ENCODE peak calls at places on chromosome 19, in nine cellular contexts. One of them, this sample, is unnamed.

GRCh38 chr19:11404588-11405258 is 14.4 kb downstream of the RGL3 start:
- DNase-seq in nephron progenitor cell: no peak
- DNase-seq in activated B cell treated with CpG ODN at 0.5 μM for 24 hours: no peak
- DNase-seq in Calu3: no peak
- DNase-seq in IMR-90: no peak
- DNase-seq in psoas muscle: no peak
- DNase-seq in mucosa of descending colon: no peak
- DNase-seq in body of pancreas: no peak
- DNase-seq in neural crest cell: no peak
- DNase-seq in this sample: no peak

GRCh38 chr19:7455600-7456296 is 33.1 kb downstream of the PEX11G start:
- DNase-seq in IMR-90: no peak
- DNase-seq in activated B cell treated with CpG ODN at 0.5 μM for 24 hours: no peak
- DNase-seq in Calu3: no peak
- DNase-seq in nephron progenitor cell: no peak
- DNase-seq in neural crest cell: no peak
- DNase-seq in body of pancreas: no peak
- DNase-seq in mucosa of descending colon: no peak
- DNase-seq in psoas muscle: no peak
- DNase-seq in this sample: no peak

GRCh38 chr19:45574526-45574925 is 10.1 kb downstream of the OPA3 start:
- DNase-seq in IMR-90: no peak
- DNase-seq in neural crest cell: no peak
- DNase-seq in nephron progenitor cell: no peak
- DNase-seq in psoas muscle: no peak
- DNase-seq in Calu3: no peak
- DNase-seq in mucosa of descending colon: no peak
- DNase-seq in activated B cell treated with CpG ODN at 0.5 μM for 24 hours: no peak
- DNase-seq in body of pancreas: no peak
- DNase-seq in this sample: no peak

GRCh38 chr19:30441011-30441410 is 68.8 kb downstream of the ZNF536 start:
- DNase-seq in body of pancreas: no peak
- DNase-seq in IMR-90: no peak
- DNase-seq in mucosa of descending colon: no peak
- DNase-seq in psoas muscle: no peak
- DNase-seq in activated B cell treated with CpG ODN at 0.5 μM for 24 hours: no peak
- DNase-seq in Calu3: no peak
- DNase-seq in nephron progenitor cell: no peak
- DNase-seq in neural crest cell: no peak
- DNase-seq in this sample: no peak

GRCh38 chr19:49907745-49908446 is 11.2 kb upstream of the IL4I1 start:
- DNase-seq in neural crest cell: no peak
- DNase-seq in mucosa of descending colon: no peak
- DNase-seq in nephron progenitor cell: no peak
- DNase-seq in psoas muscle: no peak
- DNase-seq in Calu3: no peak
- DNase-seq in activated B cell treated with CpG ODN at 0.5 μM for 24 hours: no peak
- DNase-seq in body of pancreas: no peak
- DNase-seq in IMR-90: no peak
- DNase-seq in this sample: no peak

GRCh38 chr19:40690699-40691420 is 409 bp upstream of the NUMBL start:
- DNase-seq in psoas muscle: peak
- DNase-seq in body of pancreas: peak
- DNase-seq in IMR-90: peak
- DNase-seq in Calu3: peak
- DNase-seq in neural crest cell: peak
- DNase-seq in nephron progenitor cell: peak
- DNase-seq in mucosa of descending colon: peak
- DNase-seq in activated B cell treated with CpG ODN at 0.5 μM for 24 hours: peak
- DNase-seq in this sample: peak

GRCh38 chr19:16136185-16137067 is 7.1 kb upstream of the HSH2D start:
- DNase-seq in IMR-90: no peak
- DNase-seq in activated B cell treated with CpG ODN at 0.5 μM for 24 hours: no peak
- DNase-seq in body of pancreas: peak
- DNase-seq in psoas muscle: no peak
- DNase-seq in Calu3: no peak
- DNase-seq in neural crest cell: no peak
- DNase-seq in mucosa of descending colon: no peak
- DNase-seq in nephron progenitor cell: no peak
- DNase-seq in this sample: no peak

GRCh38 chr19:40811478-40812341 is 12.7 kb downstream of the EGLN2 start:
- DNase-seq in psoas muscle: no peak
- DNase-seq in activated B cell treated with CpG ODN at 0.5 μM for 24 hours: no peak
- DNase-seq in mucosa of descending colon: peak
- DNase-seq in neural crest cell: no peak
- DNase-seq in IMR-90: no peak
- DNase-seq in body of pancreas: no peak
- DNase-seq in nephron progenitor cell: peak
- DNase-seq in Calu3: no peak
- DNase-seq in this sample: no peak

GRCh38 chr19:32322541-32322940 is 22.9 kb upstream of the ZNF507 start:
- DNase-seq in IMR-90: no peak
- DNase-seq in Calu3: no peak
- DNase-seq in neural crest cell: no peak
- DNase-seq in activated B cell treated with CpG ODN at 0.5 μM for 24 hours: no peak
- DNase-seq in psoas muscle: no peak
- DNase-seq in body of pancreas: no peak
- DNase-seq in mucosa of descending colon: no peak
- DNase-seq in nephron progenitor cell: no peak
- DNase-seq in this sample: no peak

GRCh38 chr19:32767951-32768679 is 48.5 kb downstream of the TDRD12 start:
- DNase-seq in activated B cell treated with CpG ODN at 0.5 μM for 24 hours: no peak
- DNase-seq in IMR-90: no peak
- DNase-seq in psoas muscle: no peak
- DNase-seq in nephron progenitor cell: no peak
- DNase-seq in Calu3: no peak
- DNase-seq in mucosa of descending colon: no peak
- DNase-seq in neural crest cell: no peak
- DNase-seq in body of pancreas: no peak
- DNase-seq in this sample: no peak

GRCh38 chr19:46601318-46602224 is at the start of gene CALM3:
- DNase-seq in Calu3: no peak
- DNase-seq in psoas muscle: no peak
- DNase-seq in nephron progenitor cell: peak
- DNase-seq in IMR-90: no peak
- DNase-seq in mucosa of descending colon: no peak
- DNase-seq in neural crest cell: no peak
- DNase-seq in activated B cell treated with CpG ODN at 0.5 μM for 24 hours: no peak
- DNase-seq in body of pancreas: no peak
- DNase-seq in this sample: no peak

GRCh38 chr19:36093687-36094086 is 17.3 kb upstream of the OVOL3 start:
- DNase-seq in nephron progenitor cell: no peak
- DNase-seq in neural crest cell: no peak
- DNase-seq in mucosa of descending colon: no peak
- DNase-seq in Calu3: no peak
- DNase-seq in IMR-90: no peak
- DNase-seq in psoas muscle: no peak
- DNase-seq in body of pancreas: no peak
- DNase-seq in activated B cell treated with CpG ODN at 0.5 μM for 24 hours: no peak
- DNase-seq in this sample: no peak

GRCh38 chr19:10899171-10899653 is 27.9 kb downstream of the CARM1 start:
- DNase-seq in mucosa of descending colon: peak
- DNase-seq in nephron progenitor cell: no peak
- DNase-seq in psoas muscle: peak
- DNase-seq in Calu3: peak
- DNase-seq in neural crest cell: no peak
- DNase-seq in body of pancreas: peak
- DNase-seq in IMR-90: no peak
- DNase-seq in activated B cell treated with CpG ODN at 0.5 μM for 24 hours: no peak
- DNase-seq in this sample: no peak

GRCh38 chr19:52307275-52307674 is 10.3 kb downstream of the ZNF480 start:
- DNase-seq in psoas muscle: no peak
- DNase-seq in mucosa of descending colon: peak
- DNase-seq in neural crest cell: no peak
- DNase-seq in IMR-90: peak
- DNase-seq in nephron progenitor cell: peak
- DNase-seq in body of pancreas: no peak
- DNase-seq in activated B cell treated with CpG ODN at 0.5 μM for 24 hours: no peak
- DNase-seq in Calu3: no peak
- DNase-seq in this sample: no peak

GRCh38 chr19:58498316-58499020 is 13.3 kb downstream of the SLC27A5 start:
- DNase-seq in activated B cell treated with CpG ODN at 0.5 μM for 24 hours: no peak
- DNase-seq in body of pancreas: no peak
- DNase-seq in mucosa of descending colon: peak
- DNase-seq in psoas muscle: no peak
- DNase-seq in Calu3: no peak
- DNase-seq in nephron progenitor cell: no peak
- DNase-seq in neural crest cell: no peak
- DNase-seq in IMR-90: no peak
- DNase-seq in this sample: no peak

GRCh38 chr19:10118960-10119359 is 739 bp downstream of the EIF3G start:
- DNase-seq in activated B cell treated with CpG ODN at 0.5 μM for 24 hours: no peak
- DNase-seq in Calu3: no peak
- DNase-seq in body of pancreas: no peak
- DNase-seq in IMR-90: no peak
- DNase-seq in mucosa of descending colon: no peak
- DNase-seq in nephron progenitor cell: no peak
- DNase-seq in psoas muscle: no peak
- DNase-seq in neural crest cell: no peak
- DNase-seq in this sample: no peak

GRCh38 chr19:50292216-50292827 is 36.9 kb downstream of the KCNC3 start:
- DNase-seq in neural crest cell: no peak
- DNase-seq in Calu3: no peak
- DNase-seq in body of pancreas: no peak
- DNase-seq in nephron progenitor cell: no peak
- DNase-seq in activated B cell treated with CpG ODN at 0.5 μM for 24 hours: no peak
- DNase-seq in mucosa of descending colon: no peak
- DNase-seq in IMR-90: no peak
- DNase-seq in psoas muscle: no peak
- DNase-seq in this sample: no peak

GRCh38 chr19:50046649-50047503 is 21.1 kb downstream of the ZNF473 start:
- DNase-seq in psoas muscle: peak
- DNase-seq in Calu3: no peak
- DNase-seq in body of pancreas: peak
- DNase-seq in mucosa of descending colon: peak
- DNase-seq in IMR-90: peak
- DNase-seq in neural crest cell: peak
- DNase-seq in activated B cell treated with CpG ODN at 0.5 μM for 24 hours: no peak
- DNase-seq in nephron progenitor cell: peak
- DNase-seq in this sample: no peak

GRCh38 chr19:22625266-22626035 is 8.7 kb upstream of the ZNF492 start:
- DNase-seq in IMR-90: no peak
- DNase-seq in neural crest cell: no peak
- DNase-seq in activated B cell treated with CpG ODN at 0.5 μM for 24 hours: no peak
- DNase-seq in body of pancreas: no peak
- DNase-seq in psoas muscle: no peak
- DNase-seq in Calu3: no peak
- DNase-seq in mucosa of descending colon: no peak
- DNase-seq in nephron progenitor cell: no peak
- DNase-seq in this sample: no peak

GRCh38 chr19:47651691-47652090 is 42.8 kb downstream of the BICRA start:
- DNase-seq in nephron progenitor cell: no peak
- DNase-seq in activated B cell treated with CpG ODN at 0.5 μM for 24 hours: no peak
- DNase-seq in mucosa of descending colon: no peak
- DNase-seq in IMR-90: no peak
- DNase-seq in neural crest cell: no peak
- DNase-seq in body of pancreas: no peak
- DNase-seq in psoas muscle: no peak
- DNase-seq in Calu3: no peak
- DNase-seq in this sample: no peak
- TF ChIP-seq CTCF in nephron progenitor cell: no peak
- TF ChIP-seq CTCF in activated B cell treated with CpG ODN at 0.5 μM for 24 hours: no peak
- TF ChIP-seq CTCF in mucosa of descending colon: no peak
- TF ChIP-seq CTCF in IMR-90: no peak
- TF ChIP-seq CTCF in neural crest cell: no peak
- TF ChIP-seq CTCF in body of pancreas: no peak
- TF ChIP-seq CTCF in psoas muscle: no peak
- TF ChIP-seq CTCF in Calu3: no peak
- TF ChIP-seq CTCF in this sample: no peak

GRCh38 chr19:14405380-14405757 is 13.8 kb downstream of the DDX39A start:
- DNase-seq in activated B cell treated with CpG ODN at 0.5 μM for 24 hours: no peak
- DNase-seq in IMR-90: no peak
- DNase-seq in nephron progenitor cell: no peak
- DNase-seq in mucosa of descending colon: no peak
- DNase-seq in psoas muscle: no peak
- DNase-seq in neural crest cell: no peak
- DNase-seq in Calu3: no peak
- DNase-seq in body of pancreas: no peak
- DNase-seq in this sample: no peak
- TF ChIP-seq CTCF in activated B cell treated with CpG ODN at 0.5 μM for 24 hours: no peak
- TF ChIP-seq CTCF in IMR-90: no peak
- TF ChIP-seq CTCF in nephron progenitor cell: no peak
- TF ChIP-seq CTCF in mucosa of descending colon: no peak
- TF ChIP-seq CTCF in psoas muscle: no peak
- TF ChIP-seq CTCF in neural crest cell: no peak
- TF ChIP-seq CTCF in Calu3: no peak
- TF ChIP-seq CTCF in body of pancreas: no peak
- TF ChIP-seq CTCF in this sample: no peak

GRCh38 chr19:12774588-12775555 is at the start of gene HOOK2:
- DNase-seq in mucosa of descending colon: peak
- DNase-seq in neural crest cell: no peak
- DNase-seq in body of pancreas: peak
- DNase-seq in nephron progenitor cell: no peak
- DNase-seq in IMR-90: no peak
- DNase-seq in Calu3: peak
- DNase-seq in activated B cell treated with CpG ODN at 0.5 μM for 24 hours: no peak
- DNase-seq in psoas muscle: no peak
- DNase-seq in this sample: no peak

GRCh38 chr19:12777217-12778019 is 2.1 kb upstream of the HOOK2 start:
- DNase-seq in activated B cell treated with CpG ODN at 0.5 μM for 24 hours: peak
- DNase-seq in nephron progenitor cell: peak
- DNase-seq in mucosa of descending colon: peak
- DNase-seq in psoas muscle: peak
- DNase-seq in Calu3: peak
- DNase-seq in body of pancreas: peak
- DNase-seq in neural crest cell: peak
- DNase-seq in IMR-90: peak
- DNase-seq in this sample: no peak

GRCh38 chr19:12772323-12772722 is 3.0 kb downstream of the HOOK2 start:
- DNase-seq in IMR-90: no peak
- DNase-seq in nephron progenitor cell: no peak
- DNase-seq in mucosa of descending colon: no peak
- DNase-seq in psoas muscle: peak
- DNase-seq in neural crest cell: no peak
- DNase-seq in Calu3: no peak
- DNase-seq in body of pancreas: no peak
- DNase-seq in activated B cell treated with CpG ODN at 0.5 μM for 24 hours: no peak
- DNase-seq in this sample: no peak

GRCh38 chr19:12770922-12771321 is 4.4 kb downstream of the HOOK2 start:
- DNase-seq in nephron progenitor cell: no peak
- DNase-seq in psoas muscle: no peak
- DNase-seq in activated B cell treated with CpG ODN at 0.5 μM for 24 hours: no peak
- DNase-seq in body of pancreas: no peak
- DNase-seq in IMR-90: no peak
- DNase-seq in mucosa of descending colon: no peak
- DNase-seq in Calu3: no peak
- DNase-seq in neural crest cell: no peak
- DNase-seq in this sample: no peak

GRCh38 chr19:12773571-12773970 is 1.8 kb downstream of the HOOK2 start:
- DNase-seq in Calu3: no peak
- DNase-seq in activated B cell treated with CpG ODN at 0.5 μM for 24 hours: no peak
- DNase-seq in mucosa of descending colon: no peak
- DNase-seq in neural crest cell: no peak
- DNase-seq in nephron progenitor cell: no peak
- DNase-seq in psoas muscle: no peak
- DNase-seq in body of pancreas: no peak
- DNase-seq in IMR-90: peak
- DNase-seq in this sample: no peak
- TF ChIP-seq CTCF in Calu3: no peak
- TF ChIP-seq CTCF in activated B cell treated with CpG ODN at 0.5 μM for 24 hours: no peak
- TF ChIP-seq CTCF in mucosa of descending colon: no peak
- TF ChIP-seq CTCF in neural crest cell: no peak
- TF ChIP-seq CTCF in nephron progenitor cell: no peak
- TF ChIP-seq CTCF in psoas muscle: peak
- TF ChIP-seq CTCF in body of pancreas: no peak
- TF ChIP-seq CTCF in IMR-90: peak
- TF ChIP-seq CTCF in this sample: peak

GRCh38 chr19:4256563-4256962 is 9.7 kb downstream of the YJU2 start:
- DNase-seq in nephron progenitor cell: no peak
- DNase-seq in Calu3: no peak
- DNase-seq in IMR-90: no peak
- DNase-seq in activated B cell treated with CpG ODN at 0.5 μM for 24 hours: no peak
- DNase-seq in psoas muscle: no peak
- DNase-seq in body of pancreas: no peak
- DNase-seq in mucosa of descending colon: no peak
- DNase-seq in neural crest cell: no peak
- DNase-seq in this sample: no peak
- TF ChIP-seq CTCF in nephron progenitor cell: no peak
- TF ChIP-seq CTCF in Calu3: no peak
- TF ChIP-seq CTCF in IMR-90: no peak
- TF ChIP-seq CTCF in activated B cell treated with CpG ODN at 0.5 μM for 24 hours: no peak
- TF ChIP-seq CTCF in psoas muscle: no peak
- TF ChIP-seq CTCF in body of pancreas: no peak
- TF ChIP-seq CTCF in mucosa of descending colon: no peak
- TF ChIP-seq CTCF in neural crest cell: peak
- TF ChIP-seq CTCF in this sample: no peak